ENCODE peak calls at places on chromosomes 1 and 21, in ten cellular contexts. K, L, C, Q, O, E, R, W, P and B are unnamed samples.

GRCh38 chr1:39633422-39633821 is 6.0 kb downstream of the HEYL start:
- DNase-seq in P (no peak), C (no peak), Q (no peak), K (no peak), W (no peak), L (no peak), R (no peak), O (no peak), E (no peak), B (no peak)

GRCh38 chr1:86201321-86201720 is 44.7 kb upstream of the COL24A1 start:
- DNase-seq in W (no peak), R (no peak), E (no peak), O (no peak), P (no peak), L (no peak), Q (no peak), K (no peak), C (no peak), B (no peak)

GRCh38 chr1:148373236-148373935 is 109.7 kb downstream of the PPIAL4G start:
- DNase-seq in E (no peak), O (no peak), L (no peak), C (no peak), Q (no peak), R (no peak), K (no peak), W (no peak), P (no peak), B (no peak)

GRCh38 chr1:67753776-67754525 is 69.0 kb downstream of the GADD45A start:
- DNase-seq in P (peak), E (no peak), K (no peak), C (peak), L (no peak), W (no peak), Q (no peak), R (no peak), O (no peak), B (no peak)

GRCh38 chr1:209742409-209743144 is 13.3 kb upstream of the TRAF3IP3 start:
- DNase-seq in Q (no peak), O (no peak), R (peak), C (peak), E (no peak), W (no peak), K (no peak), L (no peak), P (no peak), B (no peak)

GRCh38 chr1:170461762-170462384 is 70.1 kb upstream of the GORAB start:
- DNase-seq in P (no peak), W (no peak), C (no peak), R (no peak), E (no peak), O (no peak), K (no peak), L (no peak), Q (peak), B (no peak)

GRCh38 chr1:109825774-109826173 is 62.1 kb upstream of the EPS8L3 start:
- DNase-seq in Q (no peak), K (no peak), W (no peak), C (no peak), P (no peak), L (no peak), R (no peak), E (no peak), O (no peak), B (no peak)

GRCh38 chr21:14988760-14989159 is 76.0 kb downstream of the NRIP1 start:
- DNase-seq in R (no peak), C (no peak), P (no peak), Q (no peak), K (no peak), O (no peak), L (no peak), E (no peak), W (no peak), B (no peak)

GRCh38 chr1:172180886-172181285 is 239.6 kb upstream of the C1orf105 start:
- DNase-seq in K (peak), R (no peak), O (no peak), E (peak), C (peak), P (no peak), W (peak), Q (no peak), L (peak), B (no peak)

GRCh38 chr1:227884370-227885134 is 63.2 kb downstream of the WNT9A start:
- DNase-seq in K (no peak), O (no peak), E (peak), Q (no peak), P (no peak), L (no peak), C (no peak), R (no peak), W (no peak), B (no peak)

GRCh38 chr1:64878931-64879710 is 87.2 kb downstream of the JAK1 start:
- DNase-seq in L (no peak), O (no peak), K (no peak), E (no peak), W (no peak), P (no peak), Q (no peak), R (no peak), C (no peak), B (no peak)

GRCh38 chr1:21706151-21706835 is 37.1 kb upstream of the RAP1GAP start:
- DNase-seq in P (no peak), L (no peak), C (no peak), O (no peak), W (peak), Q (no peak), R (no peak), E (no peak), K (no peak), B (peak)

GRCh38 chr1:42931108-42931539 is 27.5 kb downstream of the SLC2A1 start:
- DNase-seq in C (peak), K (no peak), Q (no peak), W (no peak), L (peak), E (peak), P (no peak), O (no peak), R (no peak), B (no peak)

GRCh38 chr1:65207317-65207716 is 59.3 kb downstream of the AK4 start:
- DNase-seq in R (no peak), O (no peak), C (no peak), P (no peak), L (no peak), Q (no peak), E (no peak), K (no peak), W (no peak), B (no peak)

GRCh38 chr1:16905856-16906702 is 10.3 kb downstream of the RNU1-2 start:
- DNase-seq in O (no peak), R (no peak), E (peak), P (no peak), W (no peak), K (no peak), Q (no peak), C (no peak), L (no peak), B (no peak)

GRCh38 chr1:187203257-187203656 is 374.5 kb downstream of the PLA2G4A start:
- DNase-seq in W (no peak), C (no peak), Q (no peak), L (no peak), P (peak), O (no peak), R (no peak), K (no peak), E (no peak), B (no peak)

GRCh38 chr21:44466351-44466954 is 11.1 kb downstream of the LRRC3 start:
- DNase-seq in O (no peak), E (peak), P (no peak), R (no peak), C (no peak), L (no peak), W (no peak), Q (no peak), K (no peak), B (no peak)

GRCh38 chr1:198155253-198155652 is 1.5 kb upstream of the NEK7 start:
- DNase-seq in Q (peak), C (no peak), R (no peak), O (no peak), W (no peak), E (no peak), P (peak), K (no peak), L (no peak), B (no peak)

GRCh38 chr1:30744060-30744756 is 13.4 kb downstream of the LAPTM5 start:
- DNase-seq in Q (no peak), R (peak), K (no peak), E (peak), L (no peak), P (no peak), W (no peak), O (no peak), C (peak), B (no peak)

GRCh38 chr1:94866178-94866822 is 46.1 kb downstream of the SLC44A3 start:
- DNase-seq in R (peak), Q (peak), K (no peak), W (no peak), E (no peak), P (no peak), C (no peak), O (no peak), L (no peak), B (no peak)

GRCh38 chr1:63068626-63069025 is 253.7 kb upstream of the FOXD3 start:
- DNase-seq in C (no peak), R (no peak), P (peak), E (no peak), W (no peak), O (no peak), K (no peak), L (no peak), Q (no peak), B (no peak)

GRCh38 chr1:80218112-80218511 is 1211.6 kb upstream of the ADGRL4 start:
- DNase-seq in C (peak), Q (no peak), L (no peak), E (no peak), O (peak), P (peak), W (no peak), K (no peak), R (peak), B (no peak)

GRCh38 chr21:44946254-44947041 is 6.6 kb downstream of the SLX9 start:
- DNase-seq in W (no peak), C (no peak), E (no peak), L (no peak), K (peak), P (no peak), R (no peak), O (no peak), Q (no peak), B (no peak)

GRCh38 chr1:182095946-182096345 is 34.4 kb upstream of the ZNF648 start:
- DNase-seq in C (no peak), P (peak), E (no peak), L (no peak), R (no peak), Q (no peak), O (no peak), W (no peak), K (no peak), B (no peak)

GRCh38 chr1:119739150-119739549 is 27.4 kb downstream of the PHGDH start:
- DNase-seq in Q (no peak), L (no peak), C (no peak), E (no peak), W (no peak), P (no peak), O (no peak), K (no peak), R (no peak), B (no peak)